ENCODE peak calls at places on chromosomes 1 and 21, in five cellular contexts. D, M, E, Q and H are unnamed samples. For H3K9me3 and H3K4me1, the result is how much of the 10 kb centered on the place peaks cover.

GRCh38 chr21:31172328-31172727 is 134.1 kb upstream of the KRTAP19-8 start:
- DNase-seq in D (no peak), M (no peak), Q (no peak), E (no peak), H (no peak)

GRCh38 chr1:23567996-23568607 is 8.8 kb upstream of the ID3 start:
- DNase-seq in E (no peak), D (no peak), Q (peak), M (peak), H (peak)

GRCh38 chr1:63772201-63772600 is 1.6 kb upstream of the ROR1 start:
- DNase-seq in E (no peak), M (no peak), D (no peak), Q (no peak), H (no peak)

GRCh38 chr21:31098576-31099005 is 60.3 kb upstream of the KRTAP19-8 start:
- DNase-seq in M (peak), Q (peak), E (peak), D (peak), H (peak)

GRCh38 chr1:62377043-62377562 is 57.9 kb upstream of the KANK4 start:
- DNase-seq in D (no peak), Q (no peak), M (no peak), E (no peak), H (no peak)

GRCh38 chr1:156477526-156478249 is 22.9 kb downstream of the MEF2D start:
- DNase-seq in D (no peak), M (peak), Q (no peak), E (no peak), H (no peak)

GRCh38 chr21:30306821-30307330 is 13.2 kb downstream of the KRTAP26-1 start:
- DNase-seq in Q (peak), D (no peak), M (no peak), E (no peak), H (no peak)

GRCh38 chr1:111471012-111471411 is 2.8 kb upstream of the C1orf162 start:
- DNase-seq in E (no peak), M (peak), D (peak), Q (peak), H (peak)

GRCh38 chr1:234120327-234120944 is 216.0 kb downstream of the SLC35F3 start:
- DNase-seq in E (no peak), Q (no peak), M (no peak), D (no peak), H (no peak)

GRCh38 chr1:7070389-7071029 is 285.3 kb downstream of the CAMTA1 start:
- DNase-seq in Q (peak), E (peak), M (peak), D (peak), H (no peak)

GRCh38 chr1:43924516-43924915 is 9.1 kb upstream of the ARTN start:
- DNase-seq in Q (no peak), D (no peak), M (no peak), E (no peak), H (no peak)

GRCh38 chr1:234962340-234962989 is 166.2 kb downstream of the TOMM20 start:
- DNase-seq in M (peak), D (no peak), E (no peak), Q (peak), H (no peak)

GRCh38 chr1:94876362-94876761 is 50.5 kb downstream of the CNN3 start:
- DNase-seq in E (no peak), Q (no peak), M (no peak), D (no peak), H (no peak)

GRCh38 chr1:4768553-4768952 is 114.1 kb downstream of the AJAP1 start:
- DNase-seq in D (no peak), E (no peak), Q (no peak), M (no peak), H (no peak)

GRCh38 chr1:4771267-4771666 is 116.9 kb downstream of the AJAP1 start:
- DNase-seq in D (no peak), Q (no peak), E (no peak), M (no peak), H (no peak)

GRCh38 chr1:4770713-4771112 is 116.3 kb downstream of the AJAP1 start:
- DNase-seq in E (no peak), Q (no peak), D (no peak), M (no peak), H (no peak)

GRCh38 chr1:4771721-4772120 is 117.3 kb downstream of the AJAP1 start:
- DNase-seq in D (no peak), M (no peak), Q (no peak), E (no peak), H (no peak)

GRCh38 chr1:4769516-4770280 is 115.3 kb downstream of the AJAP1 start:
- DNase-seq in Q (no peak), E (no peak), M (no peak), D (no peak), H (no peak)
- H3K9me3 ChIP-seq in Q (under half), E (under half), M (under half), D (under half), H (under half)

GRCh38 chr21:15486460-15487241 is 243.1 kb upstream of the USP25 start:
- DNase-seq in D (no peak), E (no peak), M (no peak), Q (no peak), H (no peak)

GRCh38 chr21:15480160-15480559 is 249.6 kb upstream of the USP25 start:
- DNase-seq in D (no peak), E (no peak), Q (no peak), M (no peak), H (no peak)

DNA sequence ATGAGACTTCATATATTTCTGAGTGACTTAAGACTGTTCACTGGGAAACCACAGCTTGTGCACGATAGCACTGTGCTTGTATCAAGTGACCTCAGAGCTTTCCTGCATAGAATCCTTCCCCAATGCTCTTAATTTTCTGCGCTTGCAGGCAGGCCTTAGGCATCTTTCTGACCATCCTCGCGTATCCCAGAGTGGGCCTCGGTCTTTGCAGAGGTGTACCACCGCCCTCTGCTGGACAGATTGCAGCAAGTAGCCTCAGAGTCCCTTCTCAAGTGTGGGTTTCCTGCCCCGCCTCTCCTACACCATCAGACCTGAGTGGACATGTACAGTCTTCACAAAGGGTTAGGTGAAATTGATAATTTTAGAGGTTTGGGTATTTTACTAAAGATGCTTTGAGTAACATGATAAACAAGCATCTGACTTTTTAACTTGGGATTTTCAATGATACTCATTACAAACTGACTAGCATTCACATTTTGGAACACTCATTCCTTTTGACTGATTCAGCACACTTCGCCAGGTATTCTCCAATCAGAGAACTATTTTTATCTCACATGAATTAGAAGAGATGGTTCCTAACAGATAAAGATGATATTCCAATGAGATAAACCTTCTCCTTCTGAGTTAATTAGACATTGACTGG is 246.5 kb upstream of the USP25 start:
- DNase-seq in M (peak), E (peak), Q (peak), D (peak), H (peak)
- TF ChIP-seq CTCF in M (peak), E (peak), Q (peak), D (peak), H (peak)

DNA sequence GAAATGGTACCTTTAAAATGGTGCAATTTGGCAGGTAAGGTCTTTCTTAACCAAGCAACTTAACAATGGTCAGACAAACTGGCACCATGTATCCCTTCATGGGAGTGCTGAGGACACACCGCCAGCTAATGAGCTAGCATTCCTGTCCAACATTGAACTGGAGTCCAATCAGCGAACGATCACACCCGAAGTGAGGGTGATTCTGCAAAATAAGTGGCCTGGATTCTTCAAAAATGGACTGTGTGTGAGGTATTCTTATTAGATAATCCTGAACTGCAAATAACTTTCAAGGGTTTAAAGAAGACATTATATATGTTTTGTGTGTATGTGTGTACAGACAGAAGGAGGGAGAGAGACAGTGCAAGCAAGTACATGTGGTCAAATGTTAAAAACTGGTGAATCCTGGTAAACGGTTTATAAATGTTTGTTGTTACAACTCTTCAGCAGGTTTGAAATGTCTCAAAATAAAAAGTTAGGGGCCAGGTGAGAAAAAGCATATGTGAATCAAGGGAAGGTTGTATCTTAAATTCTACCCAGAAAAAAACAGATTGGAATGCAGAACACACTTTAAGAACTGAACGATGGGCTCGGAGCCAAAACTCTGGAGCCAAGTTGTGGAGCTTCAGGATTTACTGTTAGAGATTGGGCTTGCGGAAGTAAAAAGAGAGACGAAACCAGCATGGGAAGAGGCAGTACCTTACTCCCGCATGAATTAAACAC is 20.9 kb downstream of the GADD45A start:
- DNase-seq in M (no peak), D (no peak), E (no peak), Q (no peak), H (no peak)
- H3K4me1 ChIP-seq in M (under half), D (under half), E (under half), Q (under half), H (under half)

GRCh38 chr1:228367798-228368791 is 38.5 kb downstream of the TRIM11 start:
- DNase-seq in M (peak), E (no peak), D (no peak), Q (peak), H (peak)

GRCh38 chr1:228366062-228366850 is 40.4 kb downstream of the TRIM11 start:
- DNase-seq in M (peak), Q (no peak), E (no peak), D (no peak), H (peak)

GRCh38 chr1:228368801-228369607 is 37.6 kb downstream of the TRIM11 start:
- DNase-seq in Q (no peak), D (no peak), E (no peak), M (peak), H (peak)

GRCh38 chr1:228365321-228366061 is 41.1 kb downstream of the TRIM11 start:
- DNase-seq in Q (no peak), E (no peak), M (no peak), D (no peak), H (peak)

GRCh38 chr1:228366851-228367741 is 39.5 kb downstream of the TRIM11 start:
- DNase-seq in M (no peak), D (no peak), Q (no peak), E (no peak), H (peak)
- H3K9me3 ChIP-seq in M (under half), D (under half), Q (under half), E (under half), H (under half)

GRCh38 chr1:175649416-175649815 is 94.0 kb downstream of the TNR start:
- DNase-seq in Q (no peak), M (no peak), D (no peak), E (no peak), H (no peak)
- TF ChIP-seq CTCF in Q (no peak), M (no peak), D (no peak), E (no peak), H (no peak)

GRCh38 chr21:42471206-42471605 is 24.8 kb downstream of the RSPH1 start:
- DNase-seq in M (no peak), E (no peak), D (no peak), Q (no peak), H (no peak)
- H3K4me1 ChIP-seq in M (under half), E (under half), D (under half), Q (under half), H (under half)

GRCh38 chr1:247193958-247194357 is 22.1 kb upstream of the ZNF124 start:
- DNase-seq in D (no peak), E (no peak), Q (no peak), M (no peak), H (no peak)
- H3K9me3 ChIP-seq in D (under half), E (under half), Q (under half), M (half or more), H (half or more)

DNA sequence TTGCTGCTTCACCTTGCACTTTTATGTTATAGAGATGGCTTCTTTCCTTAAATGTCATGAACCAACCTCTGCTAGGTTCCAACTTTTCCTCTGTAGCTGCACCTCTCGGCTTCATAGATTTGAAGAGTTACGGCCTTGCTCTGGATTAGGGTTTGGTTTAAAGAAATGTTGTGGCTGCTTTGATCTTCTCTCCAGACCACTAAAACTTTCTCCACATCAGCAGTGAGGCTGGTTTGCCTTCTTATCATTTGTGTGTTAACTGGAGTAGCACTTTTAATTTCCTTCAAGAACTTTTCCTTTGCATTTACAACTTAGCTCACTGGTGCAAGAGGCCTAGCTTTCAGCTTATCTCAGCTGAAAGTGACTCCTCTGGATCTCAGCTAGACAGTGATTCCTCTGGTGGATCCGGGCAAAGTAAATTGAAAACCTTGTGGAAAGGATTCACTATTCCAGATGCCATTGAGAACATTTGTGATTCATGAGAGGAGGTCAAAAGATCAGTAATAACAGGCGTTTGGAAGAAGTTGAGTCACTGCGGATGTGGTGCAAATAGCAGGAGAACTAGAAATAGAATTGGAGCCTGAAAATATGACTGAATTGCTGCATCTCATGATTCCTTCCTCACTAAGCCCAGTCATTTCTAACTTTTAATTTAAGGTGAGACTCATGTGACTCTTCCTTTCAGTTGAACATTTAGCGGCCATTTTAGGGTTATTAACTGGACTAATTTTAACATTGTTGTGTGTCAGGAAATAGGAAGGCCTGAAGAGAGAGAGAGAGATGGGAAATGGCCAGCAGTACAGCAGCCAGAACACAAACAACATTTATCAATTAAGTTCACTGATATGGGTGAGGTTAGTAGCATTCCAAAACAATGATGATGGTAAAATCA is 16.2 kb upstream of the RGS1 start:
- DNase-seq in D (no peak), M (no peak), E (peak), Q (no peak), H (no peak)
- TF ChIP-seq CTCF in D (no peak), M (no peak), E (no peak), Q (no peak), H (no peak)